ENCODE peak calls at places on chromosomes 5 and 9, in six cellular contexts. A is activated naive CD8-positive, alpha-beta T cell treated with anti-CD3 and anti-CD28 coated beads, Interleukin-2, amount 50 U/mL, for 24 hours; V is bronchial epithelial cell; Z is HT1080; S is lung; Q is thoracic aorta. P is an unnamed sample.

GRCh38 chr5:39760385-39761198 is 335.8 kb upstream of the DAB2 start:
- DNase-seq in A (no peak), V (peak), Z (peak), S (no peak), Q (no peak), P (no peak)

GRCh38 chr5:7393921-7394799 is 1.8 kb upstream of the ADCY2 start:
- DNase-seq in A (no peak), V (no peak), Z (no peak), S (no peak), Q (no peak), P (no peak)

GRCh38 chr5:171445910-171446516 is 26.6 kb downstream of the FGF18 start:
- DNase-seq in A (no peak), V (no peak), Z (no peak), S (no peak), Q (no peak), P (no peak)

GRCh38 chr5:71569748-71570509 is 17.2 kb upstream of the MCCC2 start:
- DNase-seq in A (no peak), V (no peak), Z (no peak), S (no peak), Q (no peak), P (no peak)

GRCh38 chr5:123428521-123429220 is 5.5 kb upstream of the CEP120 start:
- DNase-seq in A (no peak), V (peak), Z (no peak), S (no peak), Q (no peak), P (no peak)

GRCh38 chr5:151151793-151152192 is 5.8 kb downstream of the ANXA6 start:
- DNase-seq in A (peak), V (no peak), Z (no peak), S (peak), Q (no peak), P (no peak)

GRCh38 chr5:94691947-94692346 is 73.5 kb downstream of the SLF1 start:
- DNase-seq in A (no peak), V (peak), Z (peak), S (no peak), Q (no peak), P (no peak)

GRCh38 chr9:98087420-98088354 is 31.2 kb downstream of the NANS start:
- DNase-seq in A (no peak), V (peak), Z (no peak), S (peak), Q (no peak), P (no peak)

GRCh38 chr9:5949103-5949699 is 58.5 kb downstream of the MLANA start:
- DNase-seq in A (peak), V (peak), Z (peak), S (no peak), Q (no peak), P (no peak)

GRCh38 chr5:181140766-181141165 is 6.6 kb upstream of the OR2V2 start:
- DNase-seq in A (no peak), V (no peak), Z (no peak), S (no peak), Q (no peak), P (no peak)

GRCh38 chr9:2163231-2163885 is 148.2 kb downstream of the SMARCA2 start:
- DNase-seq in A (no peak), V (peak), Z (no peak), S (no peak), Q (no peak), P (no peak)

GRCh38 chr5:1564182-1564748 is 40.5 kb upstream of the LPCAT1 start:
- DNase-seq in A (no peak), V (peak), Z (peak), S (peak), Q (no peak), P (peak)

GRCh38 chr5:58450018-58450417 is 9.9 kb downstream of the PLK2 start:
- DNase-seq in A (no peak), V (no peak), Z (no peak), S (no peak), Q (no peak), P (no peak)

P was measured in K562.